ENCODE peak calls at places on chromosomes 7 and 10, in seven cellular contexts. P, Q, A, H, W, D and M are unnamed samples.

GRCh38 chr10:44395396-44395795 is 10.5 kb upstream of the CXCL12 start:
- DNase-seq in P (no peak), Q (no peak), A (no peak), H (no peak), W (no peak), D (no peak), M (no peak)

GRCh38 chr7:92589056-92589455 is 1.1 kb downstream of the FAM133B start:
- DNase-seq in P (no peak), Q (no peak), A (no peak), H (no peak), W (no peak), D (no peak), M (no peak)

GRCh38 chr10:49837096-49837495 is 75.0 kb upstream of the OGDHL start:
- DNase-seq in P (no peak), Q (peak; percentile 51), A (no peak), H (no peak), W (no peak), D (no peak), M (peak; percentile 31)

GRCh38 chr10:129624526-129624925 is 157.5 kb downstream of the MGMT start:
- DNase-seq in P (no peak), Q (no peak), A (no peak), H (no peak), W (no peak), D (no peak), M (no peak)

GRCh38 chr10:91163709-91164474 is 56.6 kb upstream of the PCGF5 start:
- DNase-seq in P (no peak), Q (peak; percentile 92), A (peak; percentile 54), H (peak; percentile 32), W (peak; percentile 35), D (peak; percentile 19), M (peak; percentile 93)

GRCh38 chr10:96987842-96988175 is 155.7 kb downstream of the LCOR start:
- DNase-seq in P (no peak), Q (no peak), A (no peak), H (no peak), W (peak; percentile 87), D (no peak), M (peak; percentile 59)

GRCh38 chr7:78677391-78677790 is 776.1 kb downstream of the MAGI2 start:
- DNase-seq in P (no peak), Q (no peak), A (no peak), H (no peak), W (no peak), D (no peak), M (peak; percentile 64)

GRCh38 chr10:79111427-79111826 is 42.7 kb downstream of the ZMIZ1 start:
- DNase-seq in P (no peak), Q (no peak), A (no peak), H (no peak), W (no peak), D (no peak), M (peak; percentile 84)

GRCh38 chr7:135499818-135500217 is 10.1 kb downstream of the CNOT4 start:
- DNase-seq in P (no peak), Q (no peak), A (no peak), H (no peak), W (no peak), D (no peak), M (no peak)

GRCh38 chr10:107442035-107442505 is 277.6 kb upstream of the SORCS1 start:
- DNase-seq in P (no peak), Q (peak; percentile 68), A (no peak), H (no peak), W (no peak), D (no peak), M (peak; percentile 41)

GRCh38 chr7:79610905-79611304 is 157.4 kb upstream of the MAGI2 start:
- DNase-seq in P (no peak), Q (peak; percentile 40), A (no peak), H (no peak), W (no peak), D (no peak), M (no peak)

GRCh38 chr10:50470345-50470744 is 153.4 kb downstream of the SGMS1 start:
- DNase-seq in P (no peak), Q (no peak), A (no peak), H (no peak), W (no peak), D (peak; percentile 62), M (no peak)

GRCh38 chr7:43116451-43116850 is 4.0 kb downstream of the HECW1 start:
- DNase-seq in P (no peak), Q (no peak), A (no peak), H (no peak), W (no peak), D (no peak), M (no peak)

GRCh38 chr7:93985101-93985500 is 19.1 kb downstream of the BET1 start:
- DNase-seq in P (no peak), Q (no peak), A (no peak), H (no peak), W (no peak), D (no peak), M (no peak)

GRCh38 chr7:142759433-142759832 is 10.2 kb downstream of the PRSS1 start:
- DNase-seq in P (no peak), Q (no peak), A (no peak), H (no peak), W (no peak), D (no peak), M (no peak)

GRCh38 chr10:34739915-34740314 is 75.2 kb downstream of the PARD3 start:
- DNase-seq in P (peak; percentile 76), Q (peak; percentile 87), A (peak; percentile 64), H (peak; percentile 92), W (no peak), D (peak; percentile 95), M (peak; percentile 91)

GRCh38 chr7:19749658-19750057 is 23.8 kb downstream of the TMEM196 start:
- DNase-seq in P (no peak), Q (peak; percentile 10), A (no peak), H (no peak), W (peak; percentile 12), D (no peak), M (no peak)

GRCh38 chr7:118185163-118185860 is 1.3 kb downstream of the LSM8 start:
- DNase-seq in P (no peak), Q (peak; percentile 22), A (no peak), H (no peak), W (no peak), D (peak; percentile 10), M (peak; percentile 40)

GRCh38 chr10:54797636-54798395 is 3.2 kb downstream of the PCDH15 start:
- DNase-seq in P (no peak), Q (peak; percentile 26), A (no peak), H (no peak), W (no peak), D (no peak), M (peak; percentile 4)

GRCh38 chr10:73044378-73045285 is 52.0 kb downstream of the P4HA1 start:
- DNase-seq in P (no peak), Q (peak; percentile 18), A (no peak), H (no peak), W (peak; percentile 9), D (peak; percentile 53), M (peak; percentile 94)

GRCh38 chr10:73992899-73993788 is 4.8 kb upstream of the VCL start:
- DNase-seq in P (no peak), Q (peak; percentile 45), A (no peak), H (no peak), W (peak; percentile 22), D (no peak), M (peak; percentile 61)

GRCh38 chr10:132164801-132165278 is 21.9 kb upstream of the DPYSL4 start:
- DNase-seq in P (no peak), Q (no peak), A (no peak), H (peak; percentile 69), W (no peak), D (no peak), M (no peak)

GRCh38 chr10:8183241-8183704 is 128.8 kb downstream of the GATA3 start:
- DNase-seq in P (no peak), Q (peak; percentile 35), A (no peak), H (no peak), W (peak; percentile 86), D (peak; percentile 58), M (no peak)

GRCh38 chr7:4783762-4784351 is 8.4 kb downstream of the AP5Z1 start:
- DNase-seq in P (no peak), Q (no peak), A (no peak), H (no peak), W (no peak), D (no peak), M (no peak)
- H3K4ac ChIP-seq in P (no peak overlapping the region), Q (no peak overlapping the region), A (no peak overlapping the region), H (no peak overlapping the region), W (no peak overlapping the region), D (no peak overlapping the region), M (no peak overlapping the region)

GRCh38 chr10:71598673-71599072 is 120.9 kb downstream of the C10orf105 start:
- DNase-seq in P (no peak), Q (no peak), A (no peak), H (no peak), W (peak; percentile 57), D (no peak), M (no peak)

GRCh38 chr10:71601273-71601672 is 118.3 kb downstream of the C10orf105 start:
- DNase-seq in P (no peak), Q (no peak), A (no peak), H (no peak), W (no peak), D (no peak), M (no peak)

GRCh38 chr10:71597821-71598498 is 121.6 kb downstream of the C10orf105 start:
- DNase-seq in P (no peak), Q (no peak), A (no peak), H (no peak), W (no peak), D (no peak), M (no peak)

GRCh38 chr10:71600856-71601255 is 118.7 kb downstream of the C10orf105 start:
- DNase-seq in P (no peak), Q (peak; percentile 41), A (no peak), H (no peak), W (peak; percentile 10), D (no peak), M (peak; percentile 55)

GRCh38 chr10:71599518-71599917 is 120.1 kb downstream of the C10orf105 start:
- DNase-seq in P (no peak), Q (no peak), A (no peak), H (no peak), W (no peak), D (no peak), M (no peak)
- H3K4ac ChIP-seq in P (no peak overlapping the region), Q (no peak overlapping the region), A (no peak overlapping the region), H (no peak overlapping the region), W (no peak overlapping the region), D (no peak overlapping the region), M (no peak overlapping the region)

DNA sequence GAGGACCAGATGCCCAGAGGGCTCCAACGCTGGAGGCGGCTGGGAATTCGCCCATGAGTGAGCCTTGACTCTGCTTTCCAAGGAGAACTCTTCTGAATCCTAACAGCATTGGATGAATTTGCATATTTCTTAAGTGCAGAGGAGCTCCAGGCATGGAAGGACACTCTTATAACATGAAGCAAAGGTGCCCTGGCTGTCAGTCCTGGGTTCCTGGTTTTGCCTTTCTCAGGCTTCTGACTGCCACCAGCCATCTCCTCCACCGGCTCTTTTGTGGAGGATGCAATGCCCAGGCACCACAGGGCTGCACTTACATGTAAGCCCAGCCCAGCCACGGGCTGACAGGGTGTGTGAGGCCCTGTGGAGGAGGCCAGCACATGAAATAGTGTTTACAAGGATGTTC is 8.2 kb downstream of the CLRN3 start:
- DNase-seq in P (no peak), Q (no peak), A (peak; percentile 29), H (no peak), W (no peak), D (no peak), M (no peak)
- H3K4ac ChIP-seq in P (no peak overlapping the region), Q (no peak overlapping the region), A (no peak overlapping the region), H (no peak overlapping the region), W (no peak overlapping the region), D (no peak overlapping the region), M (no peak overlapping the region)

DNA sequence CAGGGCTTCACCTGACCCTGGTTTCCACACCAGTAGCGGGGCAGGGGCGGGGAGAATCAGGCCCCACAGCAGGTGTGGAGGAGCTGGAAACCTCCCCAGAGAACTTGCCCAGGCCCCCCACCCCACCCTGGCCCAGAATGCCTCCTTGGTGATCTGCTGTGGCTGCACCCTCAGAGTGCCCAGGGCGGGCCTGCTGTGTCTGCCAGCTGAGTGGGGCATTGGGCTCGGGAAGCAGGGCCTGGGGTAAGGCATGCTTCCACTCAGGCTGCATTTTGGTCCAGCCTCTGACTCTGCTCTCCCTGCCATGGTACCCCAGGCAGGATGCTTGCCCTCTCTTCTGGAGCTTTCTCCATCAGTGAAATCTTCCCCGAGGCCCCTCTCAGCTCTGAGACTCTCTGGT is 1.1 kb upstream of the CRHR2 start:
- DNase-seq in P (no peak), Q (no peak), A (no peak), H (no peak), W (no peak), D (no peak), M (no peak)
- H3K4ac ChIP-seq in P (no peak overlapping the region), Q (no peak overlapping the region), A (no peak overlapping the region), H (no peak overlapping the region), W (no peak overlapping the region), D (no peak overlapping the region), M (no peak overlapping the region)